ENCODE peak calls at places on chromosomes 5 and 9, in seven cellular contexts. P is IMR-90, D is ovary, V is transverse colon, M is stomach, L is upper lobe of left lung, J is body of pancreas. W is an unnamed sample. For H3K4me1, the result is how much of the 10 kb centered on the place peaks cover.

GRCh38 chr5:113488645-113489184 is 462 bp upstream of the MCC start:
- DNase-seq in P (peak), D (no peak), V (no peak), M (no peak), L (no peak), J (no peak), W (no peak)

GRCh38 chr5:124747770-124748686 is 1.6 kb upstream of the ZNF608 start:
- DNase-seq in P (peak), D (no peak), V (no peak), M (no peak), L (no peak), J (no peak), W (no peak)

GRCh38 chr9:132244582-132245455 is 83.0 kb downstream of the NTNG2 start:
- DNase-seq in P (no peak), D (no peak), V (no peak), M (peak), L (no peak), J (peak), W (no peak)

GRCh38 chr5:180718810-180719453 is 20.9 kb downstream of the OR2Y1 start:
- DNase-seq in P (peak), D (no peak), V (peak), M (no peak), L (no peak), J (no peak), W (no peak)

GRCh38 chr5:102547659-102548058 is 48.9 kb upstream of the SLCO6A1 start:
- DNase-seq in P (no peak), D (no peak), V (no peak), M (no peak), L (no peak), J (no peak), W (no peak)

GRCh38 chr9:72680593-72681317 is 159.3 kb downstream of the TMC1 start:
- DNase-seq in P (no peak), D (no peak), V (no peak), M (no peak), L (no peak), J (no peak), W (no peak)

GRCh38 chr5:148145916-148146315 is 22.4 kb upstream of the SPINK14 start:
- DNase-seq in P (peak), D (no peak), V (peak), M (peak), L (peak), J (peak), W (no peak)

GRCh38 chr9:111527347-111527746 is 2.4 kb downstream of the ZNF483 start:
- DNase-seq in P (no peak), D (no peak), V (no peak), M (no peak), L (no peak), J (no peak), W (no peak)

GRCh38 chr9:118533850-118534249 is 829.6 kb downstream of the TLR4 start:
- DNase-seq in P (no peak), D (no peak), V (no peak), M (no peak), L (no peak), J (no peak), W (no peak)

GRCh38 chr5:14428302-14429081 is 153.1 kb upstream of the OTULINL start:
- DNase-seq in P (peak), D (no peak), V (no peak), M (no peak), L (no peak), J (peak), W (no peak)

GRCh38 chr9:105828596-105829213 is 134.4 kb downstream of the TMEM38B start:
- DNase-seq in P (no peak), D (no peak), V (no peak), M (no peak), L (no peak), J (no peak), W (no peak)

GRCh38 chr9:68454579-68455334 is 85.9 kb downstream of the TMEM252 start:
- DNase-seq in P (no peak), D (no peak), V (no peak), M (no peak), L (no peak), J (no peak), W (no peak)

GRCh38 chr5:122492675-122493074 is 180.6 kb downstream of the SNCAIP start:
- DNase-seq in P (no peak), D (no peak), V (no peak), M (no peak), L (no peak), J (no peak), W (no peak)

GRCh38 chr5:72110401-72111013 is 3.2 kb downstream of the MAP1B start:
- DNase-seq in P (no peak), D (no peak), V (no peak), M (no peak), L (no peak), J (no peak), W (no peak)

GRCh38 chr5:156121234-156121633 is 205.7 kb upstream of the SGCD start:
- DNase-seq in P (peak), D (no peak), V (no peak), M (no peak), L (no peak), J (no peak), W (no peak)

GRCh38 chr9:136381966-136382513 is 8.6 kb upstream of the CARD9 start:
- DNase-seq in P (no peak), D (no peak), V (no peak), M (no peak), L (no peak), J (no peak), W (no peak)

GRCh38 chr5:80083115-80083890 is 48.2 kb downstream of the THBS4 start:
- DNase-seq in P (peak), D (peak), V (no peak), M (no peak), L (no peak), J (no peak), W (no peak)

GRCh38 chr5:176536132-176536901 is 885 bp downstream of the RNF44 start:
- DNase-seq in P (peak), D (peak), V (peak), M (peak), L (peak), J (peak), W (peak)

GRCh38 chr5:90158131-90158530 is 251.4 kb downstream of the CETN3 start:
- DNase-seq in P (no peak), D (no peak), V (no peak), M (no peak), L (no peak), J (no peak), W (no peak)

GRCh38 chr9:16413509-16414016 is 456.9 kb downstream of the BNC2 start:
- DNase-seq in P (peak), D (no peak), V (no peak), M (no peak), L (no peak), J (no peak), W (no peak)

GRCh38 chr9:101527066-101527465 is 6.6 kb upstream of the RNF20 start:
- DNase-seq in P (peak), D (no peak), V (no peak), M (no peak), L (no peak), J (no peak), W (no peak)

GRCh38 chr5:110377411-110378392 is 348.8 kb downstream of the TMEM232 start:
- DNase-seq in P (peak), D (no peak), V (no peak), M (no peak), L (no peak), J (no peak), W (no peak)

GRCh38 chr5:90477073-90477472 is 2.4 kb downstream of the POLR3G start:
- DNase-seq in P (no peak), D (no peak), V (no peak), M (no peak), L (no peak), J (no peak), W (no peak)

GRCh38 chr5:76485511-76485910 is 82.4 kb downstream of the IQGAP2 start:
- DNase-seq in P (no peak), D (no peak), V (no peak), M (no peak), L (no peak), J (no peak), W (no peak)

GRCh38 chr5:66326276-66326675 is 182.2 kb downstream of the SREK1 start:
- DNase-seq in P (no peak), D (no peak), V (no peak), M (no peak), L (no peak), J (no peak), W (no peak)

GRCh38 chr9:129174102-129174723 is 3.8 kb downstream of the IER5L start:
- DNase-seq in P (peak), D (peak), V (peak), M (peak), L (peak), J (peak), W (peak)

GRCh38 chr9:129175825-129176633 is 2.0 kb downstream of the IER5L start:
- DNase-seq in P (peak), D (peak), V (peak), M (peak), L (peak), J (peak), W (peak)

GRCh38 chr9:129173296-129174101 is 4.6 kb downstream of the IER5L start:
- DNase-seq in P (no peak), D (peak), V (no peak), M (no peak), L (no peak), J (no peak), W (no peak)

GRCh38 chr9:129175515-129175824 is 2.6 kb downstream of the IER5L start:
- DNase-seq in P (no peak), D (no peak), V (no peak), M (no peak), L (no peak), J (no peak), W (no peak)

DNA sequence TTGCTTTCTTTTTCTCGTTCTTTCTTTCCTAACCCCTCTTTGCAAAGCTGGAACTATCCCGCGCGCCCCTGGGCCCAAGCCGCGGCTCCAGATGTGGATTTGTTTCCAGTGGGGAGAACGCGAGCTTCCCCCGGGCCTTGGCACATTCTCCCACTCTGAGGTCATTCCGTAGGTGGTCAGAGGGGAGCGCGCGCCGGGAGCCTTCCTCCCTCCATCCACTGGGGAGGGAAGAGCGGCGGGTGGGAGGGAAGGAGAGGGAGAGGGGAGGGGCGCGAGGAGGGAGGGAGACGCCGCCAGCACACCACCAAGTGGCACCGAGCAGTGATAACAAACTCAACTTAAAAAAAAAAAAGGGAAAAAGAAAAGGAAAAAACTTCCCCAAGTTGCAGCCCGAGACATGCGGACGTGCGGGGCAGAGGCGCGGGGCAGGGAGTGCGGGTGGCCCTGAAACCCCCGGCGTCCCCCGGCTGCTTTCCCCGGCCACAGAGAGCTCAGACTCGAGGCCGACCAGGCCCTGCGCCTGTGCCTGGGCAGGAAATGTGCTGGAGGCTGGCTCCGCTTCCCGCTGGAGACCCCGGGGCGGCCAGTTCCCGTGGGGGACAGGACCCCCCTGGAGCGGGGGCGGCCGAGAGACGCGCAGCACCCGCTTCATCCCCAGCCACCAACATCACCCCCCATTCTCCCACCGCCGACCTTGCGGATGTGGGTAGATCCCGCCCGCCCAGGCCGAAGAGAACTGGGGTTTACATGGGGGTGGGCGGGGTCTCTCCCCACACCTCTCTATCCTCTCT is 3.1 kb downstream of the IER5L start:
- DNase-seq in P (peak), D (peak), V (peak), M (peak), L (peak), J (peak), W (peak)
- TF ChIP-seq POLR2A in P (peak), D (peak), V (peak), M (no peak), L (peak), J (peak), W (no peak)

GRCh38 chr5:141515141-141515540 is 26.3 kb downstream of the PCDHGC5 start:
- DNase-seq in P (no peak), D (no peak), V (no peak), M (no peak), L (no peak), J (no peak), W (no peak)
- H3K4me1 ChIP-seq in P (half or more), D (under half), V (under half), M (half or more), L (half or more), J (under half), W (under half)

GRCh38 chr9:122349201-122349600 is 21.6 kb upstream of the PTGS1 start:
- DNase-seq in P (no peak), D (no peak), V (no peak), M (no peak), L (no peak), J (no peak), W (peak)

GRCh38 chr9:122348288-122348777 is 22.5 kb upstream of the PTGS1 start:
- DNase-seq in P (no peak), D (no peak), V (no peak), M (no peak), L (no peak), J (no peak), W (peak)

GRCh38 chr9:122348791-122349190 is 22.0 kb upstream of the PTGS1 start:
- DNase-seq in P (no peak), D (no peak), V (no peak), M (no peak), L (no peak), J (no peak), W (no peak)

GRCh38 chr9:122346478-122347347 is 24.1 kb upstream of the PTGS1 start:
- DNase-seq in P (no peak), D (peak), V (peak), M (peak), L (peak), J (peak), W (peak)

GRCh38 chr9:122347348-122348287 is 23.2 kb upstream of the PTGS1 start:
- DNase-seq in P (no peak), D (no peak), V (peak), M (no peak), L (no peak), J (no peak), W (peak)
- TF ChIP-seq CTCF in P (no peak), D (no peak), V (no peak), M (no peak), L (no peak), J (no peak), W (no peak)

GRCh38 chr5:174315471-174315870 is 270.0 kb downstream of the NSG2 start:
- DNase-seq in P (no peak), D (no peak), V (no peak), M (no peak), L (no peak), J (no peak), W (peak)
- TF ChIP-seq POLR2A in P (no peak), D (no peak), V (no peak), M (no peak), L (no peak), J (no peak), W (no peak)

GRCh38 chr5:40043916-40044315 is 619.1 kb upstream of the DAB2 start:
- DNase-seq in P (no peak), D (no peak), V (peak), M (no peak), L (no peak), J (no peak), W (no peak)
- H3K4me1 ChIP-seq in P (under half), D (under half), V (under half), M (under half), L (under half), J (under half), W (under half)

DNA sequence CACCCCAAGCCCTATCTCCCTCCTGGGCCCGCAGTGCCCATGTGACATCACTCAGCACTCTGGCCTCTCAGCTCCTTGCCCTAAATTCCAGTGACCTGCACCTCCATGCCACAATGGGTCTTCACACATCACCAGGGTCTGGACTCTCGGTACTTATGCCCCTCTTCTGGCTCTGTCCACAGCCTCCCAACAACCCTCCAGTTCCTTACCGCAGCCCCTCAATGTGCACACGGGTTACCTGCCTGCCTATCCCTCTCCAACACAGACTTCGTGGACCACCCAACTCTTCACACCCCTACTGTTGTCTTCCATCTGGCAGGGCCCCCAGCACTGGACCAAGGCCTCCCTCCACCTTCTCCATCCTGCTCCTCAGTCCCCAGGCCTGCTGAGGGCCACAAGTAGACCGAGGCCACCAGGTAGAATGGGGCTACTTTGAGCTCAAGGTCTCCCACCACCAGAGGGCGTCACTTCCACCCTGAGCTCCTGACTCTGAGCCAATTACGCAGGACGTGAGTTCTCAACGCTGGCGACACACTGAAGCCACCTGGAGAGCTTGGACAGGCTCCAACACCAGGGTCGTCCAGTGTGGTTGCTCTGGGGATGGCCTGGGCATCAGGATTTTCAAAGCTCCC is 172.1 kb downstream of the GABBR2 start:
- DNase-seq in P (no peak), D (no peak), V (peak), M (no peak), L (no peak), J (no peak), W (no peak)
- TF ChIP-seq CTCF in P (no peak), D (no peak), V (peak), M (no peak), L (no peak), J (peak), W (no peak)

DNA sequence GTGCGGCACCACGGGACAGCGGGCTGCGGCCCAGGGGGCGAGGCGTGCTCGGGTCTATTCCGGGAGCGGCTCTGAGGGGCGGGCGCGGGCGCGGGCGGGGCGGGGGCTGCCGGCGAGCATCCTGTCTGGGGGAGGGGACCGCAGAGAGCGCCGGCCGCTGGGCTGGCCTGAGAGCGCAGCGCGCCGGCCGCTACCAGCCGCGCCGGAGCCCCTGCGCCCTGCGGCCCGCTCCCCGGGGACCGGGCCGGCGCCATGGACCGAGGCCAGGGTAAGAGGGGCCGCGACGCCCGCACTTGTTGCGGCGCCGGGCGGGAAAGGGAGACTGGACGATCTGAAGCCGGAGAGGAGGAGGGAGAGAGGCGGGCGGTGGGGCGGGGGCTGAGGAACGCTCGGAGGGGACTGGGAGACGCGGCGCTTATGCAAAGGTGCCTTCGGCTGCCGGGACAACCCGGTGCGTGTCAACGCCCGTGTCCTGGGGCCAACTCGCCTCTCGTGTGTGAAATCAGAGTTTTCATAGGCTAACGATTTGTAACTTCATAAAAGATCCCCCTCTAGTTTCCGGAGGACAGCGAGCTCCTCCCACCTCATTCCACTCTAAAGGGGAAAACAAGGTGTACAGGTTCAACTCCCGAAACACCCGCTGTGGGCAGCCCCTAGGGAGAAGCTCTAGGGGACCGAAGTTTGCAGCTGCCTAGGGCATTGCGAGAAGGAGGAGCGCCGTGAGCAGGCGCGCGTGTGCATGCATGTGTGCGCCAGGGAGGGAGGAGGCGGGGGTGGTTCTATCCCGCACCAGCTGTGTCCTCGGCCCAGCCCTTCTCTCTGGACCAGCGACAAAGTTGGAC is at the start of gene AFAP1L1:
- DNase-seq in P (peak), D (peak), V (peak), M (peak), L (peak), J (peak), W (peak)
- TF ChIP-seq POLR2A in P (no peak), D (no peak), V (no peak), M (no peak), L (peak), J (no peak), W (no peak)

GRCh38 chr5:149207821-149208220 is 63.8 kb upstream of the AFAP1L1 start:
- DNase-seq in P (no peak), D (no peak), V (no peak), M (no peak), L (no peak), J (no peak), W (no peak)
- H3K4me1 ChIP-seq in P (half or more), D (under half), V (under half), M (under half), L (under half), J (under half), W (under half)

GRCh38 chr5:146656638-146657037 is 140.6 kb upstream of the GPR151 start:
- DNase-seq in P (no peak), D (no peak), V (no peak), M (no peak), L (no peak), J (no peak), W (no peak)

GRCh38 chr5:146660381-146660960 is 144.5 kb upstream of the GPR151 start:
- DNase-seq in P (no peak), D (no peak), V (no peak), M (no peak), L (no peak), J (no peak), W (no peak)

GRCh38 chr5:146659961-146660360 is 144.0 kb upstream of the GPR151 start:
- DNase-seq in P (no peak), D (no peak), V (no peak), M (no peak), L (no peak), J (no peak), W (no peak)

GRCh38 chr5:146667633-146668032 is 151.6 kb upstream of the GPR151 start:
- DNase-seq in P (peak), D (no peak), V (no peak), M (no peak), L (no peak), J (no peak), W (no peak)

GRCh38 chr5:146662229-146662628 is 146.2 kb upstream of the GPR151 start:
- DNase-seq in P (no peak), D (no peak), V (no peak), M (no peak), L (no peak), J (no peak), W (no peak)
- TF ChIP-seq CTCF in P (peak), D (no peak), V (peak), M (no peak), L (peak), J (peak), W (peak)